ENCODE peak calls at places on chromosomes 16 and 17, in five cellular contexts. N, W, B, D and Z are unnamed samples.

GRCh38 chr16:68645494-68646388 is 631 bp downstream of the CDH3 start:
- DNase-seq in D (peak; percentile 13), W (no peak), N (no peak), B (no peak), Z (no peak)

GRCh38 chr17:28763804-28764266 is 20.0 kb downstream of the TRAF4 start:
- DNase-seq in D (peak; percentile 66), B (peak; percentile 61), N (peak; percentile 84), W (peak; percentile 64), Z (peak; percentile 85)

GRCh38 chr17:596763-597644 is 117.6 kb downstream of the VPS53 start:
- DNase-seq in W (peak; percentile 69), B (no peak), D (no peak), N (peak; percentile 46), Z (no peak)

GRCh38 chr17:81911277-81911961 is at the start of gene PCYT2:
- DNase-seq in D (peak; percentile 98), B (peak; percentile 92), N (peak; percentile 93), W (peak; percentile 99), Z (peak; percentile 94)

GRCh38 chr17:48760411-48760810 is 31.9 kb upstream of the HOXB13 start:
- DNase-seq in B (no peak), N (no peak), D (no peak), W (no peak), Z (no peak)

GRCh38 chr17:12549499-12549901 is 116.2 kb upstream of the MYOCD start:
- DNase-seq in W (peak; percentile 57), D (no peak), N (no peak), B (no peak), Z (no peak)

GRCh38 chr16:5006348-5007193 is 27.2 kb downstream of the NAGPA start:
- DNase-seq in D (no peak), N (no peak), B (no peak), W (no peak), Z (no peak)

GRCh38 chr17:74812109-74812864 is 36.1 kb upstream of the NAT9 start:
- DNase-seq in W (no peak), N (no peak), D (no peak), B (no peak), Z (no peak)

GRCh38 chr17:5123343-5124124 is 7.7 kb downstream of the USP6 start:
- DNase-seq in W (no peak), D (no peak), N (no peak), B (no peak), Z (no peak)

GRCh38 chr17:75392559-75392958 is 12.9 kb downstream of the GRB2 start:
- DNase-seq in W (no peak), B (no peak), N (no peak), D (no peak), Z (no peak)